ENCODE peak calls at places on chromosomes 12 and 14, in five cellular contexts. R is prostate gland, W is A549, U is K562, T is gastrocnemius medialis. J is an unnamed sample.

GRCh38 chr14:39491134-39491541 is 58.9 kb upstream of the FBXO33 start:
- DNase-seq in R (no peak), W (peak), U (peak), T (no peak), J (no peak)

GRCh38 chr12:59891180-59891579 is 295.4 kb downstream of the SLC16A7 start:
- DNase-seq in R (no peak), W (no peak), U (no peak), T (no peak), J (no peak)

GRCh38 chr14:58712357-58712756 is 74.6 kb downstream of the DACT1 start:
- DNase-seq in R (no peak), W (no peak), U (peak), T (no peak), J (no peak)

GRCh38 chr12:72209096-72209495 is 63.1 kb upstream of the TRHDE start:
- DNase-seq in R (no peak), W (no peak), U (no peak), T (no peak), J (no peak)

GRCh38 chr12:22271036-22271435 is 63.5 kb downstream of the ST8SIA1 start:
- DNase-seq in R (no peak), W (no peak), U (no peak), T (no peak), J (no peak)

GRCh38 chr12:89461649-89462612 is 62.7 kb downstream of the GALNT4 start:
- DNase-seq in R (no peak), W (peak), U (peak), T (no peak), J (no peak)

GRCh38 chr12:110684322-110684836 is 4.5 kb downstream of the HVCN1 start:
- DNase-seq in R (no peak), W (no peak), U (no peak), T (no peak), J (no peak)

GRCh38 chr12:95074766-95075165 is 1.3 kb upstream of the NR2C1 start:
- DNase-seq in R (no peak), W (no peak), U (no peak), T (no peak), J (no peak)

GRCh38 chr14:67241416-67242362 is at the start of gene PALS1:
- DNase-seq in R (no peak), W (peak), U (peak), T (no peak), J (peak)

GRCh38 chr12:121580959-121581680 is at the start of gene KDM2B:
- DNase-seq in R (peak), W (no peak), U (peak), T (no peak), J (peak)

GRCh38 chr14:100345711-100346110 is 22.6 kb downstream of the SLC25A47 start:
- DNase-seq in R (no peak), W (no peak), U (no peak), T (no peak), J (no peak)

GRCh38 chr12:104050436-104050835 is 449 bp upstream of the GLT8D2 start:
- DNase-seq in R (no peak), W (no peak), U (no peak), T (no peak), J (no peak)

GRCh38 chr14:69378274-69378673 is 19.8 kb downstream of the ERH start:
- DNase-seq in R (no peak), W (no peak), U (no peak), T (no peak), J (no peak)

GRCh38 chr12:111775205-111776193 is 8.8 kb downstream of the ALDH2 start:
- DNase-seq in R (peak), W (no peak), U (peak), T (peak), J (peak)

GRCh38 chr12:87853448-87854003 is 175.7 kb downstream of the C12orf50 start:
- DNase-seq in R (no peak), W (no peak), U (no peak), T (no peak), J (no peak)

GRCh38 chr12:47753021-47754001 is 5.4 kb downstream of the RAPGEF3 start:
- DNase-seq in R (peak), W (no peak), U (no peak), T (peak), J (peak)

GRCh38 chr14:22819191-22819988 is 4.2 kb upstream of the SLC7A7 start:
- DNase-seq in R (no peak), W (no peak), U (no peak), T (no peak), J (peak)

GRCh38 chr12:76441016-76441415 is 92.8 kb upstream of the BBS10 start:
- DNase-seq in R (no peak), W (no peak), U (no peak), T (no peak), J (no peak)

GRCh38 chr14:39218171-39218769 is 15.4 kb upstream of the MIA2 start:
- DNase-seq in R (no peak), W (peak), U (no peak), T (no peak), J (no peak)

GRCh38 chr14:36981832-36982528 is 190.4 kb downstream of the SLC25A21 start:
- DNase-seq in R (no peak), W (peak), U (no peak), T (no peak), J (no peak)

GRCh38 chr12:32248594-32249140 is 142.0 kb downstream of the BICD1 start:
- DNase-seq in R (no peak), W (no peak), U (no peak), T (no peak), J (no peak)

GRCh38 chr12:50589650-50590435 is 85.1 kb downstream of the DIP2B start:
- DNase-seq in R (no peak), W (no peak), U (no peak), T (no peak), J (no peak)

GRCh38 chr12:14803830-14804160 is 325 bp downstream of the C12orf60 start:
- DNase-seq in R (no peak), W (peak), U (no peak), T (no peak), J (no peak)

GRCh38 chr14:100784523-100785337 is 41.2 kb upstream of the MEG3 start:
- DNase-seq in R (no peak), W (no peak), U (no peak), T (no peak), J (no peak)

GRCh38 chr14:69567563-69567962 is 7.1 kb downstream of the CCDC177 start:
- DNase-seq in R (no peak), W (no peak), U (no peak), T (no peak), J (no peak)

GRCh38 chr14:34981743-34982420 is 910 bp upstream of the SRP54 start:
- DNase-seq in R (peak), W (no peak), U (no peak), T (peak), J (peak)

GRCh38 chr12:57489157-57489641 is 1.3 kb downstream of the MARS1 start:
- DNase-seq in R (no peak), W (no peak), U (no peak), T (no peak), J (no peak)

GRCh38 chr12:29320295-29321090 is 60.5 kb downstream of the ERGIC2 start:
- DNase-seq in R (no peak), W (no peak), U (no peak), T (no peak), J (no peak)

GRCh38 chr14:94583557-94583956 is 2.3 kb downstream of the SERPINA5 start:
- DNase-seq in R (no peak), W (no peak), U (no peak), T (no peak), J (no peak)

GRCh38 chr12:120125792-120126634 is 9.5 kb upstream of the RAB35 start:
- DNase-seq in R (no peak), W (no peak), U (no peak), T (peak), J (no peak)

GRCh38 chr14:95432152-95433093 is 84.0 kb downstream of the SYNE3 start:
- DNase-seq in R (peak), W (peak), U (peak), T (no peak), J (peak)

GRCh38 chr14:82060219-82060618 is 526.6 kb upstream of the SEL1L start:
- DNase-seq in R (no peak), W (no peak), U (no peak), T (no peak), J (no peak)

GRCh38 chr14:64673748-64674147 is 30.5 kb upstream of the PLEKHG3 start:
- DNase-seq in R (no peak), W (no peak), U (no peak), T (no peak), J (no peak)

GRCh38 chr14:105968291-105968690 is 441.9 kb downstream of the TMEM121 start:
- DNase-seq in R (no peak), W (no peak), U (no peak), T (no peak), J (no peak)

GRCh38 chr14:74357585-74357984 is 9.3 kb downstream of the VRTN start:
- DNase-seq in R (no peak), W (no peak), U (no peak), T (no peak), J (no peak)

GRCh38 chr12:96986883-96987523 is 79.9 kb downstream of the NEDD1 start:
- DNase-seq in R (no peak), W (peak), U (peak), T (no peak), J (peak)

GRCh38 chr14:93105362-93105761 is 10.4 kb downstream of the ITPK1 start:
- DNase-seq in R (no peak), W (no peak), U (no peak), T (peak), J (peak)

DNA sequence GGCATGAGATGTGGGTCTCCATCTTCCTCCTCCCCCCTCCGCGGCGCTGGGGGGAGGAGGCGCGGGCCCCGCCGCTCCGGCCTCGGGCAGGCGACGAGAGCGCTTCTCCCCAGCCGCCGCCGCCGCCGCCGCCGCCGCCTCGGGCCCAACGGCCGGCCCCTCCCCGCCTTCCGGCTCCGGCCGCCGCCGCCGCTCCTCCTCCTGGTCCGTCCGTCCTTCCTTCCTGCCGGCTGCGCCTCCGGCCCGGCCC is 411 bp downstream of the FBXL14 start:
- DNase-seq in R (peak), W (peak), U (no peak), T (peak), J (peak)
- TF ChIP-seq POLR2A in R (peak), W (no peak), U (no peak), T (peak), J (no peak)

GRCh38 chr14:31898835-31899528 is 178.1 kb upstream of the ARHGAP5 start:
- DNase-seq in R (no peak), W (no peak), U (no peak), T (no peak), J (no peak)
- TF ChIP-seq POLR2A in R (no peak), W (no peak), U (no peak), T (no peak), J (no peak)

GRCh38 chr12:2892246-2892645 is 1.6 kb downstream of the TULP3 start:
- DNase-seq in R (no peak), W (no peak), U (no peak), T (no peak), J (no peak)

GRCh38 chr12:2890388-2891239 is at the start of gene TULP3:
- DNase-seq in R (peak), W (peak), U (peak), T (peak), J (peak)

GRCh38 chr12:2890001-2890387 is 697 bp upstream of the TULP3 start:
- DNase-seq in R (no peak), W (no peak), U (no peak), T (no peak), J (no peak)

GRCh38 chr12:2893007-2893406 is 2.3 kb downstream of the TULP3 start:
- DNase-seq in R (no peak), W (no peak), U (no peak), T (peak), J (peak)

GRCh38 chr12:2891240-2892053 is 756 bp downstream of the TULP3 start:
- DNase-seq in R (peak), W (peak), U (no peak), T (peak), J (peak)
- TF ChIP-seq POLR2A in R (no peak), W (no peak), U (no peak), T (no peak), J (no peak)

DNA sequence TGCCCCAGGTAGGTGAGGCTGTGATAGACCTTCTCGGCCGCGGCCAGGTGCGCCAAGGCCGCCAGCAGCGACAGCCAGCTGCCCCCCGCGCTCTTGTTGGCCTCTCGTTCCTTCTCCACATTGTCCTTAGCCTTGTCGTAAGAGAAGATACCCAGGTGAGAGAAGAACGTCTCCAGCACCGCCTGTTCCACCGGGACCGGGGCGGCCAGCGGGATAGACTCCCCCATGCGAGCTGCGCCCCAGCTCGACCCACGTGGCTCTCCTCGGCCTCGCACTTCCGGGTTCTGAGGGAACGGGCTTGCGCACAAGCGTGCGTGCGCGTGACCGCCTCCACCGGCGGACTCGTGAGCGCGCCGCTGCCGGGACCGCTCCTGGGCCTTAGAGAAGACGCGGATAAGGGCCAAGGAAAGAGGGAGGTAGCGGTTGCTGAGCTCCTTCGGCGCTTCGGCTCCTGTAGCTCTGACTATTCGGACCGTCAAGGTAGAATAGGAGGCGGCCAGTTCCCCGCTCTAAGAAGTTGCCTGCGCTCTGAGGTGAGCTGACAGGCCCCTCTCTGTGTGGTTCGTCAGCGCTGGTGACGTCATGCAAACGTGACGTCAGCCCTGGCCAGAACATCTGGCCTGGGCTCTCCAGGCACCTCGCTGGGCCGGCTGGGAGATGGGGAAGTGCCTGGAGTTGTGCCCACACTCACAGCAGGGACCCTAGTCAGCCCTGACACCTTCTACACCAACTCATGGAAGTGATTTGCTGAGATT is at the start of gene KICS2:
- DNase-seq in R (peak), W (peak), U (peak), T (peak), J (peak)
- TF ChIP-seq POLR2A in R (peak), W (peak), U (peak), T (peak), J (peak)

GRCh38 chr12:124928095-124928911 is 13.9 kb upstream of the UBC start:
- DNase-seq in R (peak), W (peak), U (peak), T (peak), J (peak)
- TF ChIP-seq POLR2A in R (no peak), W (no peak), U (no peak), T (no peak), J (no peak)

DNA sequence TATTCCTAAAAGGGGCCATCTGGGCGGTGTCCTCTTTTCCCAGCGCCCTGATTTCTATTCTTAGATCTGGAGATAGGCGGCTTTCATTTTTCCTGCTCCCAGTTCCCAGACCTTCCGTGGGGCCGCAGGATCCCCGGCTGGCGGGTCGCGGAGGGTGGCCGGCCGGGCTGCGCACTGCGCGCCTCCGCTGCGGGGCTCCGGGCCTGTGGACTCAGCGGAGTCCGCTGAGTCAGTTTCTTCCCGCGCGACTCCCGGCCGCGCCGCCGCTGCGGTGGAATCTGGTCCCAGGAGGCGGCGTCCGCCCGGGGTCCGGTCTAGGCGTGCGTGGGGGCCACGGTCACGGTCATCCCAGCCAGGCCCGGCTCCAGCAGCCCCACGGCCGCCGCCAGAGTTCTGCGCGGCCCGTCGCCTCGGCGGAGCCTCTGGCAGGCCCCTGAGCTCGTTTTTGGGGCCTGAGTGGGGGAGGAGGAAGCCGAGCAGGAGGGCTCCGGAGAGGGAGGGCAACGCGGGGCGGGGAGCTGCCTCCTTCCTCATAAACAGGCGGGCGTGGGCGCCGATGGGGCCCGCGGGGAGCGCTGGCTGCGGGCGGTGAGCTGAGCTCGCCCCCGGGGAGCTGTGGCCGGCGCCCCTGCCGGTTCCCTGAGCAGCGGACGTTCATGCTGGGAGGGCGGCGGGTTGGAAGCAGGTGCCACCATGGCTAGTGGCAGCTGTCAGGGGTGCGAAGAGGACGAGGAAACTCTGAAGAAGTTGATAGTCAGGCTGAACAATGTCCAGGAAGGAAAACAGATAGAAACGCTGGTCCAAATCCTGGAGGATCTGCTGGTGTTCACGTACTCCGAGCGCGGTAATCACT is at the start of gene LRRK2:
- DNase-seq in R (peak), W (peak), U (no peak), T (peak), J (peak)
- TF ChIP-seq POLR2A in R (no peak), W (peak), U (no peak), T (peak), J (peak)

DNA sequence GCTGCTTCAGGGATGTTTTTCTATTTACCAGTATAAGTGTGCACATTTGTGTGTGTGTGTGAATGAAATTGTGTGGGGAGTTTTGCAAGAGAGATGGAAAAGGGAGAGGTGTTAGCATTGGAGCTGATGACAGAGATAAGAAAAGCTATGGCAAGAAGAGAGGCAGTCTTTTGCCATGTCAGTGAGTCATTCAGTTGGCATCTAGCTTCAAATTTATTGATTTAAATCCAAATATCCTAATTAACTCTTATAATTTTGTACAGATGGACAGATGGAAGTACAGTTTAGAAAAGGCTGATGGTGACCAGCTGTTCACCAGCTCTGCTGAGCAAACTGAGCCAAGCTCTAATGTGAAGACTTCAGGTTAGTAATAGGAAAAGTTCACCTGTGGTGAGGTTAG is 3.3 kb upstream of the BHLHE41 start:
- DNase-seq in R (no peak), W (no peak), U (no peak), T (no peak), J (no peak)
- TF ChIP-seq POLR2A in R (no peak), W (no peak), U (no peak), T (no peak), J (no peak)

GRCh38 chr14:104254735-104255400 is 116.5 kb downstream of the KIF26A start:
- DNase-seq in R (no peak), W (no peak), U (no peak), T (no peak), J (no peak)
- TF ChIP-seq POLR2A in R (no peak), W (no peak), U (no peak), T (no peak), J (no peak)

GRCh38 chr14:77457522-77458248 is at the start of the genes AHSA1 and VIPAS39:
- DNase-seq in R (peak), W (peak), U (peak), T (peak), J (peak)
- TF ChIP-seq POLR2A in R (peak), W (peak), U (peak), T (peak), J (peak)

J was measured in body of pancreas.